ENCODE peak calls at places on chromosomes 13 and 19, in seven cellular contexts. One of them, this sample, is unnamed.

GRCh38 chr19:16825312-16826168 is 3.7 kb upstream of the SIN3B start:
- DNase-seq in transverse colon: peak
- DNase-seq in HCT116: no peak
- DNase-seq in erythroblast: peak
- DNase-seq in lower leg skin: peak
- DNase-seq in right lobe of liver: no peak
- DNase-seq in tibial nerve: peak
- DNase-seq in this sample: no peak

GRCh38 chr19:32671883-32672282 is 3.1 kb downstream of the ANKRD27 start:
- DNase-seq in erythroblast: peak
- DNase-seq in lower leg skin: no peak
- DNase-seq in right lobe of liver: no peak
- DNase-seq in transverse colon: no peak
- DNase-seq in tibial nerve: no peak
- DNase-seq in HCT116: no peak
- DNase-seq in this sample: no peak

GRCh38 chr13:109157275-109157674 is 527.9 kb downstream of the MYO16 start:
- DNase-seq in tibial nerve: no peak
- DNase-seq in erythroblast: no peak
- DNase-seq in lower leg skin: no peak
- DNase-seq in transverse colon: no peak
- DNase-seq in right lobe of liver: no peak
- DNase-seq in HCT116: no peak
- DNase-seq in this sample: no peak

GRCh38 chr19:36771275-36772231 is 1.1 kb downstream of the ZNF850 start:
- DNase-seq in lower leg skin: peak
- DNase-seq in tibial nerve: no peak
- DNase-seq in HCT116: no peak
- DNase-seq in transverse colon: peak
- DNase-seq in erythroblast: peak
- DNase-seq in right lobe of liver: peak
- DNase-seq in this sample: peak

GRCh38 chr13:20441879-20442278 is 83.8 kb downstream of the CRYL1 start:
- DNase-seq in transverse colon: no peak
- DNase-seq in HCT116: peak
- DNase-seq in erythroblast: no peak
- DNase-seq in lower leg skin: no peak
- DNase-seq in right lobe of liver: no peak
- DNase-seq in tibial nerve: no peak
- DNase-seq in this sample: no peak

GRCh38 chr13:112143753-112144615 is 77.0 kb downstream of the SOX1 start:
- DNase-seq in lower leg skin: no peak
- DNase-seq in transverse colon: no peak
- DNase-seq in HCT116: no peak
- DNase-seq in erythroblast: no peak
- DNase-seq in right lobe of liver: no peak
- DNase-seq in tibial nerve: no peak
- DNase-seq in this sample: no peak

GRCh38 chr13:112575680-112576079 is 12.3 kb downstream of the TUBGCP3 start:
- DNase-seq in tibial nerve: no peak
- DNase-seq in erythroblast: peak
- DNase-seq in lower leg skin: no peak
- DNase-seq in transverse colon: no peak
- DNase-seq in right lobe of liver: no peak
- DNase-seq in HCT116: no peak
- DNase-seq in this sample: no peak

GRCh38 chr19:33365676-33366075 is 7.8 kb upstream of the CEBPG start:
- DNase-seq in HCT116: no peak
- DNase-seq in right lobe of liver: no peak
- DNase-seq in tibial nerve: no peak
- DNase-seq in lower leg skin: no peak
- DNase-seq in erythroblast: no peak
- DNase-seq in transverse colon: peak
- DNase-seq in this sample: no peak

GRCh38 chr19:51364200-51365106 is 1.7 kb downstream of the ETFB start:
- DNase-seq in transverse colon: no peak
- DNase-seq in right lobe of liver: no peak
- DNase-seq in HCT116: no peak
- DNase-seq in tibial nerve: no peak
- DNase-seq in erythroblast: no peak
- DNase-seq in lower leg skin: no peak
- DNase-seq in this sample: no peak

GRCh38 chr19:51531349-51532315 is at the start of gene SIGLEC6:
- DNase-seq in transverse colon: peak
- DNase-seq in tibial nerve: peak
- DNase-seq in lower leg skin: peak
- DNase-seq in HCT116: no peak
- DNase-seq in right lobe of liver: peak
- DNase-seq in erythroblast: peak
- DNase-seq in this sample: peak

GRCh38 chr19:15161028-15161984 is 39.5 kb downstream of the NOTCH3 start:
- DNase-seq in tibial nerve: no peak
- DNase-seq in transverse colon: no peak
- DNase-seq in lower leg skin: no peak
- DNase-seq in HCT116: peak
- DNase-seq in erythroblast: peak
- DNase-seq in right lobe of liver: no peak
- DNase-seq in this sample: peak

GRCh38 chr19:30719991-30720329 is 347.8 kb downstream of the ZNF536 start:
- DNase-seq in tibial nerve: no peak
- DNase-seq in lower leg skin: no peak
- DNase-seq in right lobe of liver: no peak
- DNase-seq in HCT116: no peak
- DNase-seq in erythroblast: no peak
- DNase-seq in transverse colon: no peak
- DNase-seq in this sample: no peak

GRCh38 chr19:53467138-53467502 is 413 bp upstream of the ZNF813 start:
- DNase-seq in tibial nerve: no peak
- DNase-seq in HCT116: no peak
- DNase-seq in lower leg skin: no peak
- DNase-seq in transverse colon: peak
- DNase-seq in right lobe of liver: no peak
- DNase-seq in erythroblast: no peak
- DNase-seq in this sample: peak

GRCh38 chr19:18017275-18018083 is 9.5 kb downstream of the ARRDC2 start:
- DNase-seq in lower leg skin: no peak
- DNase-seq in transverse colon: no peak
- DNase-seq in erythroblast: no peak
- DNase-seq in tibial nerve: no peak
- DNase-seq in HCT116: no peak
- DNase-seq in right lobe of liver: no peak
- DNase-seq in this sample: no peak

GRCh38 chr19:24002256-24002945 is 84.6 kb upstream of the ZNF254 start:
- DNase-seq in tibial nerve: no peak
- DNase-seq in right lobe of liver: no peak
- DNase-seq in HCT116: no peak
- DNase-seq in erythroblast: no peak
- DNase-seq in lower leg skin: no peak
- DNase-seq in transverse colon: no peak
- DNase-seq in this sample: no peak

GRCh38 chr13:44718467-44718866 is 142.3 kb upstream of the TSC22D1 start:
- DNase-seq in transverse colon: no peak
- DNase-seq in HCT116: no peak
- DNase-seq in right lobe of liver: no peak
- DNase-seq in tibial nerve: no peak
- DNase-seq in erythroblast: no peak
- DNase-seq in lower leg skin: no peak
- DNase-seq in this sample: no peak

DNA sequence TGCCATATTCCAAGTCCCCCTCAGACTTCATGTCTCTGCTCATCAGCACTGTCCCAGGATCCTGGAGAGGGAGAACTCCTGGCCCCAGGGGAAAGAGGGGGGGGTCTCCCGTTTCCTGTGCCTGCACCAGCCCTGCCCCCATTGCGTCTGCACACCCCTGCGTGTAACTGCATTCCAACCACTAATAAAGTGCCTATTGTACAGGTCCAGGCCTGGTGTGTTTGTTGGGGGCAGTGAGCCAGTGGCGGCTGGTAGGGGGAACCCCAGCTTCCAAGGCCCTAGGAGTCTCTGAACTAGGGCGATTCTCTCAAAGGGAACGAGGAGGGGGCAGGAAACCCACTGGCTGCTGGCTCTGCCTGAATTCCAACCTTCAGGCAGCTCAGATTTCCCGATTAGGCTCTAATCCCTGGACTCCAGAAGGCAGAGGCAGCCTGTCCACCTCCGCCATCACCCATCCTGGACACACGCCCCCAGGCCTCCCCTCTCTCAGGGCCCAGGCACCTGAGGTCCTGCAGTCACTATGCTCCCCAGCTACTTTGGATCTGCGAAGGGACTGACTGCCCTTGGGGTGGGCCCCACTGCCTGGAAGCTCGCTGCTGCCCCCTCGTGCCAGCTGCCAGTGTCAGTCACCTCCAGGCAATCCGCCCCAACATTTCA is 9.7 kb upstream of the ILF3 start:
- DNase-seq in tibial nerve: peak
- DNase-seq in right lobe of liver: peak
- DNase-seq in erythroblast: peak
- DNase-seq in transverse colon: peak
- DNase-seq in lower leg skin: peak
- DNase-seq in HCT116: peak
- DNase-seq in this sample: peak
- TF ChIP-seq POLR2A in tibial nerve: no peak
- TF ChIP-seq POLR2A in right lobe of liver: no peak
- TF ChIP-seq POLR2A in erythroblast: no peak
- TF ChIP-seq POLR2A in transverse colon: peak
- TF ChIP-seq POLR2A in lower leg skin: no peak
- TF ChIP-seq POLR2A in HCT116: no peak
- TF ChIP-seq POLR2A in this sample: no peak

DNA sequence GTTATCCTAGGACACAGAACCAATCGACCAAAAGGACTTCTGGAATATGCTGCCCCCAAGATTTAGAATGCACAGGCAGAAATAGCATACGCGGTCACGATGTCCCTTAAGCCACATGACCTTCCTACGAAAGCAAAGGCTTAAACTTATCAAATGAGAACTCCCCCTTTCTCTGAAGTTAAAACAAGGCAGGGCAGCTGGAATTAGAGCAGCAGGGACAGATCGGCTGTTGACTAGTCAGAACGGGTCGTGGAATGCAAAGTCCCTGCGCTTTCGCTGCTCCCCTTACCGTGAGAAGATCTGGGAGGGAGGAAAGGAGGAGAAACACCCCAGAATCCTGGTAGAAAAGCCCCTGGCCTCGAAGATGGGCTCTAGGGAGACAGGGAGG is 799 bp upstream of the USPL1 start:
- DNase-seq in HCT116: peak
- DNase-seq in right lobe of liver: peak
- DNase-seq in lower leg skin: peak
- DNase-seq in erythroblast: peak
- DNase-seq in transverse colon: peak
- DNase-seq in tibial nerve: peak
- DNase-seq in this sample: no peak
- TF ChIP-seq POLR2A in HCT116: peak
- TF ChIP-seq POLR2A in right lobe of liver: peak
- TF ChIP-seq POLR2A in lower leg skin: no peak
- TF ChIP-seq POLR2A in erythroblast: no peak
- TF ChIP-seq POLR2A in transverse colon: no peak
- TF ChIP-seq POLR2A in tibial nerve: peak
- TF ChIP-seq POLR2A in this sample: peak

DNA sequence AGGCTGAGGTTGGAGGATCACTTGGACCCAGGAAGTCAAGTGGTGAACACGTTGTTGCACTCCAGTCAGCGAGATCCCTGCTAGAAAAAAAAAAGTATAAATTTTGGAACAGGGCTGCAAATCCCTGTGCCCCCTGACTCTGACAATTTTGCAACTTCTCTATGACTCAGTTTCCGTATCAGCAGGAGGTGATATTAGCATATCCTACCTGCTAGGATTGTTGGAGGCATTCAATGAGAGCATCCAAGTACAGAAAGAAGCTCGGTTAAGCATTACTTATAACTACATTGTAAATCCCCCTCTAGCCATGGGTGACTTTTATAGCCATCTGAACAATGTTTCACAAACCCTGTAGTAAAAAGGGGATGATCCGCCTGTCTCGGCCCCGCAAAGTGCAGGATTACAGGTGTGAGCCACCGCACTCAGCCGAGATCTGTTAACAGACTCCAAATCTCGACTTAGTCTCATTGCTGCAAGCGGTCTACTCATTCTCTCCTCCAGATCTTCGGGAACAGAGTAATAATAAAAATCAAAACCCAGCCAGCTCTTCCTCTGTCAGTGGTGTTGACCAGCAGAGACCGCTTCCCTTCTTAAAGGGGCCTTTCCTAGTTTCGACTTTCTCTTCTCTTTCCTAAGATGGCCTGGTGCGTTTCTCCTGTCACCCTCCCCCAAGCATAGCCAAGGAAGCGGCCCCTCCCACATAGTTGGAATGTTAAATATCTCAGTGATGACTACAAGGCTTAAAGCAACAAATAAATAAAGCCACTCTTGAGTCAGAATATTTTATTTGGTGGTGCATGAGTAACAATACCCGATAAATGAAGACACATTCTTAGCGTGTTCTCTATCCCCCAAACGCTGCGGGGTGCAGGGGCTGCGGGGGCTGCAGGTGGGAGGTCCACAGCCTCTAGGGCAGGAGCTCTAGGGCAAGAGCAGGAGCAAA is 10.3 kb upstream of the BICRA start:
- DNase-seq in erythroblast: no peak
- DNase-seq in tibial nerve: no peak
- DNase-seq in transverse colon: peak
- DNase-seq in lower leg skin: peak
- DNase-seq in right lobe of liver: no peak
- DNase-seq in HCT116: peak
- DNase-seq in this sample: no peak
- TF ChIP-seq POLR2A in erythroblast: no peak
- TF ChIP-seq POLR2A in tibial nerve: no peak
- TF ChIP-seq POLR2A in transverse colon: no peak
- TF ChIP-seq POLR2A in lower leg skin: no peak
- TF ChIP-seq POLR2A in right lobe of liver: no peak
- TF ChIP-seq POLR2A in HCT116: no peak
- TF ChIP-seq POLR2A in this sample: no peak

DNA sequence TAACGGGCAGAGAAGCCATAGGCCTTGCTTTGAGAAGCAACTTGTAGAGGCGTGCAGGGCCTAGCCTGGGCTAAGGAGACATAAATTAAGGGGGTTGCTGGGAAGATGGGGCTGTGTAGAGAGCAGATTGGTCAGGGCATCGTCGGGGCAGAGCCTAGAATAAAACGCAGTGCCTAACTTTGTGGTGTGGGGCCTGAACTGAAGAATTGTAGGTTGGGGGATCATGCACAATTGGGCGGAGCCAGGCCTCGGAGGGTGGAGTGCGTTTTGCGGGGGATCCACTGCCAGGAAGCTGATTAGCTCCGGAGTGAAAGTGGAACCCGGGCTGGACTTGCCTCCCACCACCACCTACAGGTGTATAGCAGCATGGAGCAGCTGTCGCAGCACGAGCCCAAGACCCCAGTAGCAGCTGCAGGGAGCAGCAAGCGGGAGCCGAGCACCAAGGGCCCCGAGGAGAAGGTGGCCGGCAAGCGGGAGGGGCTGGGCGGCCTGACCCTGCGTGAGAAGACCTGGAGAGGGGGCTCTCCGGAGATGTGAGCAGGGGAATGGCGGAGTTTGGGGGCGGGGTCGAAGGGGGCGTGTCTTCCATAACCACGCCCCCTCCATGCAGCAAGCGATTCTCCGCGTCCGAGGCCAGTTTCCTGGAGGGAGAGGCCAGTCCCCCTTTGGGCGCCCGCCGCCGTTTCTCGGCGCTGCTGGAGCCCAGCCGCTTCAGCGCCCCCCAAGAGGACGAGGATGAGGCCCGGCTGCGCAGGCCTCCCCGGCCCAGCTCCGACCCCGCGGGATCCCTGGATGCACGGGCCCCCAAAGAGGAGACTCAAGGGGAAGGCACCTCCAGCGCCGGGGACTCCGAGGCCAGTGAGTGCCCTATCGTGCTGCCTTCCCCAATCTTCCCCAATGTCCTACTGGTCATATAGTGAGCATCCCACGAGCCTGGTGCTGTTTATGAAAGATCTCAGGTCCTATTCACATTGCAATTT is 13.8 kb downstream of the DNASE2 start:
- DNase-seq in lower leg skin: no peak
- DNase-seq in erythroblast: peak
- DNase-seq in right lobe of liver: peak
- DNase-seq in HCT116: no peak
- DNase-seq in transverse colon: peak
- DNase-seq in tibial nerve: no peak
- DNase-seq in this sample: peak
- TF ChIP-seq POLR2A in lower leg skin: no peak
- TF ChIP-seq POLR2A in erythroblast: no peak
- TF ChIP-seq POLR2A in right lobe of liver: no peak
- TF ChIP-seq POLR2A in HCT116: no peak
- TF ChIP-seq POLR2A in transverse colon: no peak
- TF ChIP-seq POLR2A in tibial nerve: no peak
- TF ChIP-seq POLR2A in this sample: no peak

This sample was measured in GM12891.